ENCODE peak calls at places on chromosomes 7 and 10, in four cellular contexts. S is activated naive CD8-positive, alpha-beta T cell treated with anti-CD3 and anti-CD28 coated beads, Interleukin-2, amount 50 U/mL, for 16 hours; A is NCI-H1105; E is WERI-Rb-1. G is an unnamed sample.

GRCh38 chr7:33904680-33905388 is 505 bp upstream of the BMPER start:
- DNase-seq in S (no peak), E (peak), A (peak), G (no peak)

GRCh38 chr7:45064047-45064725 is 24.6 kb downstream of the NACAD start:
- DNase-seq in S (no peak), E (no peak), A (no peak), G (no peak)

GRCh38 chr7:71612892-71613291 is 480.9 kb downstream of the GALNT17 start:
- DNase-seq in A (peak), E (no peak), S (no peak), G (no peak)

GRCh38 chr10:127872871-127873600 is 19.7 kb downstream of the CLRN3 start:
- DNase-seq in E (no peak), A (no peak), S (no peak), G (no peak)

GRCh38 chr10:89337493-89337892 is 9.7 kb downstream of the IFIT3 start:
- DNase-seq in E (no peak), A (no peak), S (no peak), G (no peak)

GRCh38 chr10:11450427-11450826 is 161.0 kb downstream of the USP6NL start:
- DNase-seq in S (no peak), A (no peak), E (no peak), G (no peak)

GRCh38 chr10:18594574-18595156 is 56.7 kb downstream of the NSUN6 start:
- DNase-seq in S (no peak), E (peak), A (no peak), G (no peak)

GRCh38 chr10:43229208-43230061 is 37.4 kb downstream of the RASGEF1A start:
- DNase-seq in S (no peak), E (peak), A (peak), G (no peak)

GRCh38 chr7:15042285-15042684 is 139.7 kb upstream of the DGKB start:
- DNase-seq in S (no peak), A (no peak), E (no peak), G (no peak)

GRCh38 chr10:31602541-31603244 is 283.7 kb downstream of the ZEB1 start:
- DNase-seq in E (peak), S (no peak), A (peak), G (peak)

GRCh38 chr10:7601023-7601656 is 65.6 kb downstream of the ITIH5 start:
- DNase-seq in E (no peak), S (no peak), A (no peak), G (no peak)

GRCh38 chr10:79242620-79243152 is 104.6 kb upstream of the PPIF start:
- DNase-seq in A (peak), S (peak), E (peak), G (no peak)

GRCh38 chr10:78448994-78449418 is 415.3 kb downstream of the RPS24 start:
- DNase-seq in A (no peak), E (no peak), S (no peak), G (no peak)

GRCh38 chr7:68433462-68433861 is 1164.8 kb upstream of the AUTS2 start:
- DNase-seq in E (no peak), A (no peak), S (no peak), G (no peak)

GRCh38 chr7:901388-902154 is 25.2 kb downstream of the GET4 start:
- DNase-seq in S (no peak), E (peak), A (no peak), G (peak)

GRCh38 chr7:114109299-114109698 is 190.5 kb upstream of the PPP1R3A start:
- DNase-seq in E (no peak), A (no peak), S (no peak), G (no peak)

GRCh38 chr10:99870051-99870730 is 87.8 kb downstream of the ABCC2 start:
- DNase-seq in S (no peak), A (no peak), E (no peak), G (no peak)

GRCh38 chr7:34438436-34438835 is 219.6 kb upstream of the NPSR1 start:
- DNase-seq in E (no peak), A (no peak), S (no peak), G (no peak)

GRCh38 chr10:7622969-7623368 is 43.8 kb downstream of the ITIH5 start:
- DNase-seq in A (no peak), E (no peak), S (no peak), G (no peak)

GRCh38 chr10:68594405-68594804 is 34.3 kb downstream of the TET1 start:
- DNase-seq in E (no peak), S (no peak), A (no peak), G (no peak)

GRCh38 chr10:27635699-27636270 is 109.8 kb downstream of the MKX start:
- DNase-seq in S (no peak), E (no peak), A (no peak), G (no peak)

GRCh38 chr10:75097666-75098285 is 13.7 kb upstream of the SAMD8 start:
- DNase-seq in A (no peak), E (peak), S (no peak), G (no peak)

GRCh38 chr7:47380325-47381131 is 201.4 kb downstream of the TNS3 start:
- DNase-seq in A (no peak), E (no peak), S (no peak), G (peak)

GRCh38 chr7:42240416-42240815 is 3.4 kb upstream of the GLI3 start:
- DNase-seq in E (no peak), A (no peak), S (no peak), G (no peak)

GRCh38 chr10:59833810-59834209 is 72.5 kb downstream of the CCDC6 start:
- DNase-seq in A (no peak), S (no peak), E (no peak), G (no peak)

GRCh38 chr10:93993782-93994668 is at the start of gene PLCE1:
- DNase-seq in A (peak), S (no peak), E (peak), G (peak)

GRCh38 chr7:156617215-156617614 is 23.4 kb upstream of the RNF32 start:
- DNase-seq in A (no peak), E (no peak), S (no peak), G (no peak)

GRCh38 chr10:52436664-52437063 is 122.6 kb downstream of the DKK1 start:
- DNase-seq in E (no peak), A (no peak), S (no peak), G (no peak)

GRCh38 chr10:32237644-32238345 is 109.2 kb downstream of the EPC1 start:
- DNase-seq in E (no peak), A (no peak), S (no peak), G (no peak)

GRCh38 chr10:84097787-84098353 is 41.4 kb upstream of the GHITM start:
- DNase-seq in E (no peak), A (peak), S (no peak), G (no peak)

GRCh38 chr7:56175086-56175760 is 59.0 kb upstream of the NUPR2 start:
- DNase-seq in S (no peak), A (no peak), E (no peak), G (no peak)

GRCh38 chr7:41110186-41110585 is 592.7 kb downstream of the INHBA start:
- DNase-seq in E (no peak), A (no peak), S (no peak), G (no peak)